ENCODE peak calls at places on chromosomes 3 and 15, in five cellular contexts. Z, B, K, X and L are unnamed samples.

GRCh38 chr3:99751649-99752048 is 66.0 kb upstream of the CMSS1 start:
- DNase-seq in Z (peak; percentile 91), B (no peak), K (peak; percentile 71), X (no peak), L (peak; percentile 75)

GRCh38 chr3:29430558-29430971 is 149.7 kb downstream of the RBMS3 start:
- DNase-seq in Z (peak; percentile 78), B (peak; percentile 42), K (no peak), X (no peak), L (peak; percentile 51)

GRCh38 chr3:50632450-50632849 is 15.5 kb downstream of the MAPKAPK3 start:
- DNase-seq in Z (no peak), B (no peak), K (no peak), X (no peak), L (no peak)

GRCh38 chr3:172201136-172201989 is 162.0 kb downstream of the FNDC3B start:
- DNase-seq in Z (peak; percentile 98), B (no peak), K (peak; percentile 67), X (peak; percentile 65), L (peak; percentile 94)

GRCh38 chr3:186772281-186772885 is 11.0 kb upstream of the EIF4A2 start:
- DNase-seq in Z (no peak), B (no peak), K (no peak), X (no peak), L (no peak)

GRCh38 chr15:29883126-29883525 is 60.9 kb upstream of the TJP1 start:
- DNase-seq in Z (peak; percentile 8), B (peak; percentile 64), K (no peak), X (no peak), L (peak; percentile 47)

GRCh38 chr3:32882180-32882579 is 64.4 kb downstream of the TRIM71 start:
- DNase-seq in Z (no peak), B (no peak), K (no peak), X (no peak), L (no peak)

GRCh38 chr15:35507932-35508638 is 37.9 kb downstream of the DPH6 start:
- DNase-seq in Z (no peak), B (peak; percentile 59), K (peak; percentile 26), X (no peak), L (no peak)

GRCh38 chr3:48492461-48493202 is 11.3 kb downstream of the SHISA5 start:
- DNase-seq in Z (peak; percentile 65), B (no peak), K (peak; percentile 88), X (no peak), L (no peak)

GRCh38 chr3:193997228-193998192 is 138.4 kb upstream of the HES1 start:
- DNase-seq in Z (peak; percentile 25), B (no peak), K (no peak), X (no peak), L (peak; percentile 36)

GRCh38 chr3:43477600-43477999 is 144.2 kb downstream of the ANO10 start:
- DNase-seq in Z (no peak), B (no peak), K (no peak), X (no peak), L (no peak)

GRCh38 chr15:55710286-55710685 is 32.7 kb downstream of the PRTG start:
- DNase-seq in Z (no peak), B (no peak), K (no peak), X (no peak), L (no peak)

GRCh38 chr15:42088801-42089640 is 5.3 kb downstream of the PLA2G4D start:
- DNase-seq in Z (no peak), B (no peak), K (no peak), X (no peak), L (no peak)

GRCh38 chr3:65303431-65303830 is 615.6 kb upstream of the ADAMTS9 start:
- DNase-seq in Z (no peak), B (no peak), K (peak; percentile 69), X (no peak), L (no peak)

GRCh38 chr15:34259557-34259956 is 34.7 kb downstream of the EMC4 start:
- DNase-seq in Z (no peak), B (no peak), K (no peak), X (no peak), L (no peak)

GRCh38 chr3:113157408-113157980 is 53.9 kb upstream of the BOC start:
- DNase-seq in Z (peak; percentile 78), B (no peak), K (no peak), X (no peak), L (no peak)

GRCh38 chr3:65833761-65834505 is 204.8 kb downstream of the MAGI1 start:
- DNase-seq in Z (peak; percentile 81), B (no peak), K (peak; percentile 70), X (no peak), L (peak; percentile 87)

GRCh38 chr3:29516164-29516563 is 235.3 kb downstream of the RBMS3 start:
- DNase-seq in Z (no peak), B (no peak), K (no peak), X (no peak), L (no peak)

GRCh38 chr3:25603703-25604102 is 61.0 kb downstream of the TOP2B start:
- DNase-seq in Z (peak; percentile 27), B (no peak), K (no peak), X (no peak), L (peak; percentile 35)

GRCh38 chr15:62775932-62776331 is 266.6 kb upstream of the TPM1 start:
- DNase-seq in Z (no peak), B (no peak), K (no peak), X (no peak), L (no peak)

GRCh38 chr3:4360817-4361216 is 57.6 kb downstream of the SETMAR start:
- DNase-seq in Z (no peak), B (no peak), K (no peak), X (no peak), L (no peak)

GRCh38 chr15:67785431-67785830 is 39.9 kb upstream of the SKOR1 start:
- DNase-seq in Z (no peak), B (no peak), K (no peak), X (no peak), L (no peak)
- H3K27me3 ChIP-seq in Z (no peaks in the 10 kb centered on the region), B (no peaks in the 10 kb centered on the region), K (no peaks in the 10 kb centered on the region), X (no peaks in the 10 kb centered on the region), L (no peaks in the 10 kb centered on the region)

GRCh38 chr15:36883705-36884355 is 216.5 kb downstream of the MEIS2 start:
- DNase-seq in Z (peak; percentile 79), B (peak; percentile 97), K (peak; percentile 53), X (peak; percentile 94), L (peak; percentile 86)

GRCh38 chr15:36884404-36885335 is 215.7 kb downstream of the MEIS2 start:
- DNase-seq in Z (no peak), B (peak; percentile 47), K (no peak), X (no peak), L (peak; percentile 27)

GRCh38 chr15:36880226-36880912 is 220.0 kb downstream of the MEIS2 start:
- DNase-seq in Z (no peak), B (peak; percentile 72), K (no peak), X (no peak), L (no peak)

GRCh38 chr15:36880913-36881290 is 219.4 kb downstream of the MEIS2 start:
- DNase-seq in Z (no peak), B (no peak), K (no peak), X (no peak), L (no peak)

DNA sequence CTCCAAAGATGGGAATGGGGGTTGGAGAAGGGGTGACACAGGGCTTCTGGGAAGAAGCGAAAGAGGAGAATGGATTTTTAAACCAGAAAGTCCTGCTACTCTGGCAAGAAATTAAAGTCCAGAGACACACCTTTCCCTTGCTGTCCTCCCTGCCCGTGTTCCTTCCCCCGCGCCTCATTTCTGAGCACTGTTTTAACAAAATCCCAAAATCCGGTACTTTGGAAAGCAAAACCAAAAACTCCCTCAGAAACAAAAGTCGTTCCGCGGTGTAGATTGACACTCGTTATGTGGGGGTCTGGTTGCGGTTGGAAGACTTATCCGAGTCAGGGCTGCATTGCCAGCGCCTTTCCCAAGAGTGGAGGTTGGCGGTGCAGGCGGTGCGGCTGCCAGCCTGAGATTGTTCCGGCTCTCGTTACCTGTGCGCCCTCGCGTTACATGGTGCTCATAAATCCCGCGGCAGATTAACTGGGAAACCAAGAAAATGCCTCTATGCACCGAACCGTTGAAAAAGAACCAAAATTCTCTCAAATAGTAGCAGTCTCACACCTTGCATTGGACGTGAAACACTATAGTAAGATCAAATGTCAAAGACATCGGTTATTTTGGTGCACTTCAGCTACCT is 217.8 kb downstream of the MEIS2 start:
- DNase-seq in Z (no peak), B (peak; percentile 62), K (peak; percentile 13), X (no peak), L (peak; percentile 25)
- TF ChIP-seq EZH2 in Z (peak; percentile 47), B (peak; percentile 88), K (no peak), X (peak; percentile 91), L (peak; percentile 61)

GRCh38 chr3:128222771-128223386 is 69.6 kb downstream of the EEFSEC start:
- DNase-seq in Z (no peak), B (no peak), K (peak; percentile 26), X (no peak), L (no peak)
- H3K4me1 ChIP-seq in Z (no peaks in the 10 kb centered on the region), B (peaks cover 12% of the 10 kb centered on the region), K (no peaks in the 10 kb centered on the region), X (peaks cover 9% of the 10 kb centered on the region), L (no peaks in the 10 kb centered on the region)

DNA sequence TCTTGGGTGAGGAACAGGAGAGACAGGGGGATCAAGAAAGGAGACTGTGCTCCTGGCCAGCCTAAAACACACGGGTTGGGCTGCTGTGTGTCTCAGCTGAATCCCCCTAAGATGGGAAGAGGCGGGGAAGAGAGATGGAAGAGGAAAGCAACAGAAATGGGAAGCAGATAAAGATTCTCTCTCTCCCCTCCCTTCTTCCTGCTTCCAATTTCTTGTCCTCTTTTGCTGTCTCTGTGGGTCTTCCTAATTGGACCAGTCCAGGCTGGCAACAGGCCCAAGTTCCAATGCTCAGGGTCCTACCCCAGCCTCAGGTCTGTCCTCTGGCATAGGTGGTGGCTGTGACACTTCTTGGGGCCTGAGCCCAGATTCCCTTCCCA is 7.1 kb downstream of the ISLR2 start:
- DNase-seq in Z (no peak), B (no peak), K (no peak), X (no peak), L (no peak)
- H3K27me3 ChIP-seq in Z (peaks cover 24% of the 10 kb centered on the region), B (peaks cover 72% of the 10 kb centered on the region), K (peaks cover 40% of the 10 kb centered on the region), X (peaks cover 56% of the 10 kb centered on the region), L (peaks cover 51% of the 10 kb centered on the region)

GRCh38 chr3:64058592-64058991 is 35.3 kb upstream of the PSMD6 start:
- DNase-seq in Z (no peak), B (no peak), K (no peak), X (no peak), L (no peak)
- TF ChIP-seq EZH2 in Z (no peak), B (no peak), K (no peak), X (no peak), L (no peak)

GRCh38 chr3:55621648-55622047 is 134.5 kb upstream of the WNT5A start:
- DNase-seq in Z (no peak), B (no peak), K (no peak), X (no peak), L (peak; percentile 20)

GRCh38 chr3:55624238-55624637 is 137.1 kb upstream of the WNT5A start:
- DNase-seq in Z (peak; percentile 54), B (no peak), K (peak; percentile 97), X (no peak), L (no peak)

GRCh38 chr3:55622116-55622515 is 135.0 kb upstream of the WNT5A start:
- DNase-seq in Z (peak; percentile 72), B (no peak), K (peak; percentile 69), X (no peak), L (peak; percentile 80)

GRCh38 chr3:55622733-55623132 is 135.6 kb upstream of the WNT5A start:
- DNase-seq in Z (peak; percentile 30), B (no peak), K (peak; percentile 38), X (no peak), L (peak; percentile 8)

DNA sequence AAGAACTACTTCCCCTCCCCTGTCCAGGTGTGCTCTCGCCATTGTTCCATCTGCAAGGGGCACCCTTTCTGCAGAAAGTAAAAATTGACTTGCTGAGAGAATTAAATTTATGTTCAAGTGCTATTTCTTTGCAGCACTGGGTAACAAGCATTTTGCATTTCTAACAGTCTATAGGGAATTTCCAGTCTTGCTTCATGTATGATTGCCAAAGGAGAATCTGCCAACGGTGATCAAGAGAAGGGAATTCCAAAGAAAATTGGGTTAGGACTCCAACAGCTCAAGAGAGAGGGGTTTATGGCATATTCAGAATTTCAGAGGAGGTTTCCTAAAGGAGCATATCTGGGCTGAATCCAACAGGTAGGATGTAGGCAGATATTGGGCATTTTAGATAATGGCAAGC is 136.7 kb upstream of the WNT5A start:
- DNase-seq in Z (no peak), B (no peak), K (peak; percentile 53), X (no peak), L (no peak)
- H3K4me1 ChIP-seq in Z (peaks cover 38% of the 10 kb centered on the region), B (no peaks in the 10 kb centered on the region), K (peaks cover 35% of the 10 kb centered on the region), X (peaks cover 43% of the 10 kb centered on the region), L (no peaks in the 10 kb centered on the region)